ENCODE peak calls at places on chromosomes 4 and X, in nine cellular contexts. E is GM23338; D is SK-N-SH; U is brain microvascular endothelial cell; M is AG10803; Z is fibroblast of villous mesenchyme; L is LNCaP clone FGC; F is endodermal cell; G is CD4-positive, alpha-beta T cell. X is an unnamed sample.

GRCh38 chr4:176404591-176404990 is 84.8 kb downstream of the SPCS3 start:
- DNase-seq in E (no peak), D (no peak), U (peak), M (peak), Z (peak), L (no peak), F (no peak), G (no peak), X (no peak)

GRCh38 chr4:37427193-37427592 is 182.7 kb downstream of the NWD2 start:
- DNase-seq in E (no peak), D (no peak), U (no peak), M (no peak), Z (no peak), L (no peak), F (no peak), G (no peak), X (no peak)

GRCh38 chrX:13717697-13718483 is 16.5 kb downstream of the TRAPPC2 start:
- DNase-seq in E (no peak), D (no peak), U (peak), M (peak), Z (peak), L (no peak), F (no peak), G (no peak), X (no peak)

GRCh38 chr4:54254915-54255246 is 25.8 kb downstream of the PDGFRA start:
- DNase-seq in E (no peak), D (no peak), U (no peak), M (peak), Z (peak), L (no peak), F (no peak), G (no peak), X (no peak)

GRCh38 chrX:50903387-50904027 is 7.0 kb upstream of the BMP15 start:
- DNase-seq in E (peak), D (peak), U (peak), M (peak), Z (peak), L (no peak), F (peak), G (no peak), X (peak)

GRCh38 chr4:82561745-82562552 is at the start of gene TMEM150C:
- DNase-seq in E (peak), D (peak), U (no peak), M (peak), Z (no peak), L (no peak), F (peak), G (no peak), X (no peak)

GRCh38 chrX:12137982-12138365 is 299 bp upstream of the FRMPD4 start:
- DNase-seq in E (peak), D (no peak), U (no peak), M (no peak), Z (peak), L (no peak), F (no peak), G (no peak), X (no peak)

GRCh38 chrX:131081772-131082755 is 23.9 kb downstream of the ARHGAP36 start:
- DNase-seq in E (peak), D (no peak), U (no peak), M (no peak), Z (no peak), L (no peak), F (peak), G (no peak), X (peak)

GRCh38 chrX:140053841-140054240 is 88.5 kb upstream of the CXorf66 start:
- DNase-seq in E (peak), D (no peak), U (no peak), M (no peak), Z (no peak), L (no peak), F (no peak), G (no peak), X (no peak)

GRCh38 chr4:18034099-18034498 is 12.5 kb upstream of the LCORL start:
- DNase-seq in E (no peak), D (no peak), U (no peak), M (peak), Z (no peak), L (no peak), F (no peak), G (no peak), X (no peak)

GRCh38 chr4:70306101-70306500 is 28.7 kb upstream of the CABS1 start:
- DNase-seq in E (no peak), D (no peak), U (no peak), M (no peak), Z (no peak), L (peak), F (no peak), G (no peak), X (no peak)

GRCh38 chr4:172270421-172270820 is 457.2 kb downstream of the GALNTL6 start:
- DNase-seq in E (no peak), D (no peak), U (no peak), M (no peak), Z (no peak), L (peak), F (no peak), G (no peak), X (no peak)

GRCh38 chrX:123188081-123188480 is 4.0 kb downstream of the GRIA3 start:
- DNase-seq in E (no peak), D (no peak), U (no peak), M (peak), Z (no peak), L (no peak), F (no peak), G (no peak), X (no peak)

GRCh38 chrX:69951756-69952155 is 98.0 kb downstream of the AWAT2 start:
- DNase-seq in E (peak), D (no peak), U (no peak), M (no peak), Z (no peak), L (no peak), F (no peak), G (no peak), X (no peak)

GRCh38 chr4:81632581-81633247 is 161.0 kb upstream of the RASGEF1B start:
- DNase-seq in E (no peak), D (no peak), U (no peak), M (peak), Z (no peak), L (no peak), F (no peak), G (no peak), X (no peak)

GRCh38 chr4:103904126-103904525 is 184.3 kb upstream of the TACR3 start:
- DNase-seq in E (no peak), D (no peak), U (no peak), M (peak), Z (no peak), L (no peak), F (no peak), G (no peak), X (no peak)

GRCh38 chr4:169418846-169419245 is 148.1 kb upstream of the SH3RF1 start:
- DNase-seq in E (no peak), D (no peak), U (no peak), M (no peak), Z (peak), L (no peak), F (no peak), G (no peak), X (no peak)

GRCh38 chrX:150362599-150363481 is at the start of gene MAMLD1:
- DNase-seq in E (peak), D (peak), U (peak), M (peak), Z (peak), L (no peak), F (peak), G (peak), X (peak)

GRCh38 chr4:172042714-172043114 is 229.5 kb downstream of the GALNTL6 start:
- DNase-seq in E (no peak), D (no peak), U (no peak), M (no peak), Z (no peak), L (peak), F (no peak), G (no peak), X (no peak)

GRCh38 chr4:118911162-118911791 is 22.6 kb downstream of the SYNPO2 start:
- DNase-seq in E (no peak), D (no peak), U (peak), M (peak), Z (no peak), L (no peak), F (no peak), G (no peak), X (no peak)

GRCh38 chr4:83890816-83891215 is 354.9 kb downstream of the GPAT3 start:
- DNase-seq in E (no peak), D (no peak), U (no peak), M (no peak), Z (no peak), L (no peak), F (no peak), G (no peak), X (no peak)

GRCh38 chr4:42326524-42326923 is 70.8 kb upstream of the SHISA3 start:
- DNase-seq in E (no peak), D (no peak), U (no peak), M (no peak), Z (no peak), L (no peak), F (no peak), G (no peak), X (no peak)

GRCh38 chrX:140091276-140091886 is 126.1 kb upstream of the CXorf66 start:
- DNase-seq in E (peak), D (peak), U (no peak), M (peak), Z (no peak), L (no peak), F (peak), G (peak), X (no peak)

GRCh38 chrX:130084651-130085237 is 25.6 kb downstream of the ELF4 start:
- DNase-seq in E (no peak), D (no peak), U (no peak), M (no peak), Z (no peak), L (no peak), F (no peak), G (no peak), X (peak)

GRCh38 chr4:168021666-168022065 is 70.7 kb upstream of the ANXA10 start:
- DNase-seq in E (no peak), D (no peak), U (peak), M (no peak), Z (no peak), L (peak), F (no peak), G (no peak), X (no peak)

GRCh38 chr4:76990288-76991080 is 40.9 kb downstream of the SEPTIN11 start:
- DNase-seq in E (no peak), D (no peak), U (peak), M (peak), Z (peak), L (no peak), F (no peak), G (no peak), X (no peak)

GRCh38 chrX:10041383-10041782 is 74.2 kb downstream of the CLDN34 start:
- DNase-seq in E (peak), D (no peak), U (no peak), M (peak), Z (no peak), L (no peak), F (peak), G (no peak), X (no peak)

GRCh38 chr4:8315343-8316250 is 46.0 kb downstream of the HTRA3 start:
- DNase-seq in E (peak), D (peak), U (peak), M (peak), Z (peak), L (no peak), F (peak), G (no peak), X (no peak)

GRCh38 chr4:1543561-1543960 is 137.3 kb upstream of the NKX1-1 start:
- DNase-seq in E (no peak), D (no peak), U (no peak), M (no peak), Z (no peak), L (no peak), F (no peak), G (no peak), X (no peak)

GRCh38 chrX:119989905-119990408 is 46.4 kb upstream of the NKAP start:
- DNase-seq in E (peak), D (no peak), U (no peak), M (no peak), Z (no peak), L (no peak), F (peak), G (no peak), X (no peak)

DNA sequence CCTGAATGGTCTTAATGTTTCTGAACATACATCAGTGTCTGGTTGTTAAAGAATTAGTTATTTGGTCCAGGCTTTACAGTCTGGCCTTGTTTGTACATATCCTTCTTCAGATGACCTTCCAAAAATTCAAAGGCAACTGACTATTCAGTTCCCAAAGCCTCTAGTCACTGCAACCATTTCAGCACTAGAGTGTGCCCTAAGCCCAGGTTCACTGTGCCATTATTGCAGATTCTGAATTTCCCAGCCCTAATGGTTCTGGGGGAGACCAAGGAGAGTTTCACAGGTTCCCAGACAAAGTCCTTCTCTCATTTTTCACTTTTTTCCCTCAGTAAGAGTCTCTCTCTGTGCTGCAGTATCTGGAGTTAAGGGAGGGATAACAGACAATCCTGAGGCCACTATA is 235.8 kb downstream of the TRAM1L1 start:
- DNase-seq in E (peak), D (no peak), U (no peak), M (no peak), Z (no peak), L (no peak), F (peak), G (no peak), X (no peak)
- TF ChIP-seq CTCF in E (peak), D (no peak), U (peak), M (no peak), Z (no peak), L (no peak), F (peak), G (no peak), X (no peak)

GRCh38 chrX:8971116-8971515 is 62.8 kb downstream of the FAM9B start:
- DNase-seq in E (peak), D (peak), U (peak), M (peak), Z (peak), L (peak), F (no peak), G (no peak), X (peak)
- TF ChIP-seq CTCF in E (peak), D (peak), U (no peak), M (peak), Z (peak), L (peak), F (peak), G (peak), X (peak)

DNA sequence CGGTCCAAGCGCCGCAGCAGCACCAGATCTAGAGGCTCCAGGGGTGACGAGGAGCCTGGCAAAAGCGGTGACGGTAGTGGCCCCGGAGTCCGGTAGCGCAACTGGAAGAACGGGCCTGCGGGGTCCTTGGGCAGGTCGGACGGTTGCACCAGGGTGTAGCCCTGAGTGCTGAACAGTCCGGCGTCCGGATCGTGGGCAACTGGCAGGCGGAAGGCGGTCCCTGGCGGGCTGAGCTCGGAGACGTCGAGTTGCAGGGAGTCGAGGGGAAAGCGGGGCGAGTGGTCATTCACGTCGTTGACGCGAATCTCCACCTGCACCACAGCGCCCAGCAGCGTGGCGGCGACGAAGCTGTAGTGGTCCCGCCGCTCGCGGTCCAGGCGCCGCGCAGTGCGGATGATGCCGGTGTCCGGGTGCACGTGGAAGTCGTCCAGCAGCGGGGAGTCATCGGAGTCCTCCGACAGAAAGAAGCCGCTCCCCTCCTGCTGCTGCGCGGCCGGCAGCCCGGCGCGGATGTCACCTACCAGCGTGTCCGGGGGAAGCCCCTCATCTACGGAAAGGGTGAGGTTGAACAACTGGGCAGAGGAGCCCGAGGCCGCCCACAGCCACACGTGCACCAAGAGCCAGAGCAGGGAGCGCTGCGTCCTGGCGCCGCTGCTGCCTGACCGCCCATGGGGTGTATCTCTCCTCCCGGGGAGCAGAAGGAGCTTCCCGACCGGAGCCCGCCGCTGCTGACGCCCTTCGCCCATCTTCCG is 834 bp downstream of the DCHS2 start:
- DNase-seq in E (peak), D (peak), U (no peak), M (no peak), Z (no peak), L (no peak), F (no peak), G (no peak), X (peak)
- TF ChIP-seq CTCF in E (no peak), D (no peak), U (no peak), M (no peak), Z (no peak), L (no peak), F (no peak), G (no peak), X (no peak)

GRCh38 chr4:5711479-5712184 is 631 bp downstream of the EVC start:
- DNase-seq in E (peak), D (no peak), U (peak), M (peak), Z (peak), L (no peak), F (peak), G (no peak), X (peak)
- TF ChIP-seq CTCF in E (peak), D (no peak), U (no peak), M (no peak), Z (no peak), L (no peak), F (no peak), G (no peak), X (no peak)

DNA sequence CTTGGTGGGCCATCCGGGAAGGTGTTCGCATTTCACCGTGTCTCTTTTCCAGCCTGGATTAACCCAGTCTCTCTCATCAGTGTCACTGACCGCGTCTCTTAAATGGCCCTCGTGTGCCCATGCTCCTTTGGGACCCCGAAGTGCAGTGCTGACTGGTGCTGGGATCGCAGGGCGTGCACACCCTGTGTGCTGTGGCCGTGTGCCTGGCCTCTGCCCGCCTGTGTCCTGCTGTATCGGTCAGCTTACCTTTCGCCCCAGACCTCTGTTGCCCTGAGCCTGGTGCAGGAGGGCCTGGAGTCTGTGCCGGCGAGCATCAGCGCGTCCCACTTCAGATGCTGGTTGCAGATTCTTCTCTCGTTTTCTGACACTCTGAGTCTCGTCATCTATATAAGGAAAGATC is 68.3 kb upstream of the HGFAC start:
- DNase-seq in E (no peak), D (no peak), U (no peak), M (no peak), Z (no peak), L (no peak), F (no peak), G (no peak), X (no peak)
- TF ChIP-seq CTCF in E (no peak), D (no peak), U (no peak), M (no peak), Z (no peak), L (no peak), F (no peak), G (no peak), X (no peak)

GRCh38 chr4:151199496-151200190 is 77.3 kb upstream of the PRSS48 start:
- DNase-seq in E (no peak), D (no peak), U (no peak), M (peak), Z (no peak), L (no peak), F (no peak), G (no peak), X (no peak)
- TF ChIP-seq CTCF in E (no peak), D (no peak), U (no peak), M (peak), Z (no peak), L (no peak), F (no peak), G (no peak), X (no peak)

DNA sequence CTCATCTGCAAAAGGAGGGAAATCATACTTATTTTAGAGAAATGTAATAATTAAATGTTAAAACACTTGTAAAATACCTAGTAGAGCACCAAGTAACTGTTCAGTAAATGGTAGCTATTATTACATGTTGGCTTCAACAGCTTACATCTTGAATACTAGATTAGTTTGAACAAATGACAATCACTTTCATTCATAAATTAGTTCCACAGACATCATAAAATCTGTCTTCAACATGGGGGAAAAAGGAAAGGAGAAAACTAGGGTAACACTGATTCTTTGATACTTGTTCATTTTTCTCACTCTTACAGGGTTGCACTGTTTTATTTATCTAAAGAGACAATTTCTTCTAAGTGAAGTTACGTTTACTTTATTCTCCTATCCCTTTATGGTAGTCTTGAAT is 51.7 kb downstream of the CHM start:
- DNase-seq in E (no peak), D (no peak), U (no peak), M (no peak), Z (no peak), L (no peak), F (no peak), G (no peak), X (no peak)
- TF ChIP-seq CTCF in E (no peak), D (no peak), U (no peak), M (no peak), Z (no peak), L (no peak), F (no peak), G (no peak), X (no peak)

DNA sequence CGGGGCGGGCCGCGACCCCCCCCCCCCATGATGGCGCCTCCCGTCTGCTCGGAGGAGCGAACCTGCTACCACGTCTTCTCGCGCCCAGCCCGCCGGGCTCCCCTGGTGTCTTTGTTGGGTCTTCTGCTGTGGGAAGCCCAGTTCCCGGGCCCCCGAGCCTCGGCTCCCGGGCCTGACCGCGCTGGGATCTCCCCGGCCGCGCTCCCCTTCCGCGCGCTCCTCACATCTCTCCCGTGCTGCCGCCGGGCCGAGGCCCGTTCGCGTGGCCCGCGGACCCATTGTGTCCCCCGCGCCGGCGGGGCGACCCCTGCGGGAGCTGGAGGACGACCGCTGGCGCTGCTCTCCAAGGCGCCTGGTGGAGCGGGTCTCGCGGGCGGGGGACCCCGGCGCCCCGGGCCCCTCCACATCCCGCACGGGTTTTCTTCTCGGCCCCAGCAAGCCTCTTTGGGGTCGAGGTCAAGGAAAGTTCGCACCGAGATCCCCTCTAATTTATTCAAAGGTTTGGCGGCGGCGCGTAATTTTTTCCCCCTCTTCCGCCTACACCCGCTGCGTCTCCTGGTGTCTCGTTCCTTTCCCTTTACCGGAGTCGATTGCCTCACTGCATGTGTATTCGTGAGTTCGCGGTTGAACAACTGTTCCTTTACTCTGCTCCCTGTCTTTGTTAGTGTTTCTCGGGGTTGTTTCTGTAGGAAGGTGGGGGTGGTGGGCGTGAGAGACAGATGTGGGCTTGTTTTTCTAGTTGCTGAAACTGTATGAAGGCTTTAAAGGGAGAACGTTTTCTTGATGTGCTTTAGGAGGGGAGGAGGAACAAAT is 762 bp downstream of the SMAD1 start:
- DNase-seq in E (peak), D (peak), U (peak), M (peak), Z (peak), L (peak), F (peak), G (no peak), X (peak)
- TF ChIP-seq CTCF in E (peak), D (no peak), U (no peak), M (no peak), Z (no peak), L (no peak), F (peak), G (no peak), X (no peak)

X was measured in GM13977.